ENCODE peak calls at places on chromosomes 6 and 20, in eight cellular contexts. M is NB4, Z is astrocyte of the spinal cord, S is GM13976, V is natural killer cell, X is chondrocyte, Y is choroid plexus epithelial cell, T is uterus. D is an unnamed sample.

GRCh38 chr6:97841763-97842162 is 558.7 kb upstream of the MMS22L start:
- DNase-seq in S (no peak), T (no peak), Z (peak; percentile 58), Y (no peak), V (no peak), X (no peak), M (no peak), D (no peak)

GRCh38 chr6:64580346-64580745 is 944.7 kb downstream of the PHF3 start:
- DNase-seq in X (no peak), Y (peak; percentile 70), S (no peak), T (no peak), M (no peak), V (no peak), Z (peak; percentile 1), D (no peak)

GRCh38 chr6:129331450-129332138 is 378.4 kb downstream of the ARHGAP18 start:
- DNase-seq in V (no peak), M (no peak), Y (peak; percentile 53), Z (peak; percentile 68), S (no peak), T (no peak), X (no peak), D (no peak)

GRCh38 chr6:31090973-31091364 is 21.4 kb downstream of the C6orf15 start:
- DNase-seq in M (no peak), Z (no peak), Y (no peak), V (no peak), T (no peak), S (no peak), X (no peak), D (no peak)

GRCh38 chr6:119834418-119834817 is 484.9 kb upstream of the MAN1A1 start:
- DNase-seq in S (no peak), V (no peak), Z (no peak), M (no peak), T (no peak), X (no peak), Y (no peak), D (no peak)

GRCh38 chr20:11529046-11529445 is 388.6 kb upstream of the BTBD3 start:
- DNase-seq in T (no peak), Z (no peak), M (no peak), X (no peak), S (no peak), V (no peak), Y (no peak), D (no peak)

GRCh38 chr6:45640081-45640491 is 262.4 kb upstream of the SUPT3H start:
- DNase-seq in V (no peak), T (no peak), Y (no peak), X (no peak), Z (peak; percentile 66), M (no peak), S (no peak), D (no peak)

GRCh38 chr6:162294030-162294429 is 433.5 kb downstream of the PRKN start:
- DNase-seq in T (no peak), S (no peak), M (no peak), X (no peak), Y (no peak), Z (no peak), V (no peak), D (no peak)

GRCh38 chr6:154509421-154510143 is 903 bp downstream of the CNKSR3 start:
- DNase-seq in T (peak; percentile 37), Y (peak; percentile 50), S (peak; percentile 54), M (no peak), V (no peak), X (no peak), Z (peak; percentile 29), D (peak; percentile 33)

DNA sequence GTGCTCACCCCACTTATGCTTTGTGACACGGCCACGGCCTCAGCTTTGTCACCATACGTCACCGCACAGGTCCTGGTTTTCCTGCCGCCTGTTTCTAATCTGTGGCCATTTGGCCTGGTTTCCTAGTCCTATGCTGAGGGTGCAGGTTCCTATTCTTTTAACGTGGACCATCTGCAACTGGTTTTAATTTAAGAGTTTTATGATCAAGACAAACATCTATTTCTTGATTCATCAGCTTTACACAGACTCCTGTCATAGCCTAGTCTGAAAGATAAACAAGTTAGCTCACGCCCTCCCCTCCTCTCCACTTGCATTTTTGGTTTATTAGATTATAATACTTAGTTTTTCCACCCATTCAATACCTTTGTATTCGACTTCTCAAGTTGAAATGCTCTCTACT is 97.5 kb upstream of the RPS6KA2 start:
- DNase-seq in V (no peak), T (no peak), S (no peak), Y (no peak), M (no peak), Z (no peak), X (no peak), D (no peak)
- TF ChIP-seq CTCF in V (no peak), T (no peak), S (no peak), Y (no peak), M (no peak), Z (no peak), X (no peak), D (no peak)

DNA sequence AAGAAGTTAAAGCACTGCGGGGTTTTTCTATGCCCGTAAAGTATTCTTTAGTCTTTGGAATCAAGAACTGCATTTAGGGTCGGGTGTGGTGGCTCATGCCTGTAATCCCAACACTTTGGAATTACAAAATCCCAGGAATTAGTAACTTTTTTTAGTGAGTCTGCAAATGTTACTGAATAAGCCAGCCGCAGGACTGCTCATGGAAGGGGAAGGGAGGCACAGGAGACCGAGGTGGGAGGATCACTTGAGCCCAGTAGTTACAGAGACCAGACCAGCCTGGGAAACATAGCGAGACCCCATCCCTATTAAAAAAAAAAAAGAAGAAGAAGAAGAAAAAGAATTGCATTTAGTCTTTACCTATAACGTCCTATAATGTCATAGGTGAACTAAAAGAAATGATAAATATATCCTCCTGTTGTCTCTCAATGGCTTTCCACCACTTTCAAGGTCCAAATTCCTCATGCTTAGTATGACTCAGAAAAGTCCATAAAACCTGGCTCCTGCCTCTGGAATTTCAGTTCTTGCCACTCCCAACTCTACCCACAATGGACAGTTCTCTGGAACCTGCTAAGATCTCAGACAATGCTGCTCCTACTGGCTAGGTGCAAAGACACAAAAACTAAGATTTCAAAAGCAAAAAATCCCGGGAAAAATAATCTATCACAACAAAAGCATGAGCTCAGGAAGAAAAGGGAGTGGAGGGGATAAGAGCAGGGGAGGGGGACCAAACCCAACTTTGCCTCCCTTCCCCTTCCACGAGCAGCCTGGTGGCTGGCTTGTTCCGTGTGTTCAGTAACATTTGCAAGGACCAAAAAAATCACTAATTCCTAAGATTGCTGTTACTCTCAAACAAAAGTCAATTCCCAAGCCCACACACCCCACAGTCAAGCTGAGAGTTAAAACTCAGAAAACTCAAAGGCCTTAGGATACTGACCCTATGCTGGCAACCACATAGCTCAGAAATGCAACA is 39.0 kb downstream of the B4GALT5 start:
- DNase-seq in M (no peak), X (no peak), T (no peak), S (no peak), Z (peak; percentile 66), V (no peak), Y (no peak), D (no peak)
- TF ChIP-seq CTCF in M (no peak), X (peak; percentile 16), T (no peak), S (no peak), Z (no peak), V (no peak), Y (no peak), D (no peak)

GRCh38 chr20:62378215-62378614 is 8.7 kb upstream of the RPS21 start:
- DNase-seq in M (no peak), S (no peak), X (no peak), V (no peak), Y (no peak), Z (no peak), T (no peak), D (no peak)

GRCh38 chr20:62377064-62377461 is 9.8 kb upstream of the RPS21 start:
- DNase-seq in S (no peak), M (no peak), X (no peak), Y (no peak), V (no peak), T (no peak), Z (no peak), D (no peak)

GRCh38 chr20:62374431-62375152 is 7.5 kb upstream of the LAMA5 start:
- DNase-seq in Z (no peak), T (no peak), Y (no peak), X (no peak), V (no peak), M (no peak), S (no peak), D (no peak)

GRCh38 chr20:62377615-62378085 is 9.3 kb upstream of the RPS21 start:
- DNase-seq in S (no peak), M (no peak), V (no peak), Y (no peak), X (no peak), T (no peak), Z (no peak), D (no peak)

GRCh38 chr20:62376112-62377063 is 9.3 kb upstream of the LAMA5 start:
- DNase-seq in S (no peak), X (no peak), Z (no peak), Y (peak; percentile 61), V (no peak), T (peak; percentile 55), M (no peak), D (no peak)
- TF ChIP-seq CTCF in S (no peak), X (peak; percentile 80), Z (peak; percentile 46), Y (peak; percentile 58), V (no peak), T (peak; percentile 75), M (no peak), D (no peak)

DNA sequence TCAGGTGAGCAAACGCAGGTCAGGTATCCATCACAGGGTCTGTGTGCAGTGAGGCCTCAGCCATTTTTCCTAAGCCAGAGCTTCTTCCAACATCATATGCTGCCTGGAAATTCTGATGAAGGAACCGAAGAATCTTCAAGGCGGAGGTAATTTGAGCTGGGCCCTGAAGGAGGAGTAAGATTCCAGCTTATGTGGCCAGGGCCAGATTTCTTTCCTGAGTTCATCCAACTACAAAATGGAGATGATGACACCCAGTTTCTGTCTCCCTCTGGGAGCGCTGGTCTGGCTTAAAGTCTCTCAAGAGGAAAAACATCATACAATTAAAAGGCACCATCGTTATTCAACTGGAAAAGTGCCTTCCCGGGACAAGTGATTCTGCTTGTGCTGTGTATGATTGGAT is 6.9 kb upstream of the MANBAL start:
- DNase-seq in M (peak; percentile 29), X (peak; percentile 6), S (no peak), Z (peak; percentile 66), Y (peak; percentile 90), T (peak; percentile 50), V (no peak), D (no peak)
- TF ChIP-seq CTCF in M (no peak), X (peak; percentile 73), S (no peak), Z (peak; percentile 67), Y (peak; percentile 77), T (peak; percentile 73), V (no peak), D (no peak)

GRCh38 chr6:7143161-7143974 is 35.6 kb downstream of the RREB1 start:
- DNase-seq in V (no peak), T (no peak), S (no peak), M (peak; percentile 81), Y (no peak), Z (no peak), X (no peak), D (no peak)
- TF ChIP-seq CTCF in V (no peak), T (no peak), S (no peak), M (peak; percentile 25), Y (peak; percentile 54), Z (peak; percentile 34), X (peak; percentile 71), D (no peak)